ENCODE peak calls at places on chromosomes 5 and 9, in six cellular contexts. J is upper lobe of left lung, C is body of pancreas, P is heart left ventricle, U is transverse colon, Q is esophagus squamous epithelium. X is an unnamed sample.

GRCh38 chr5:52870448-52870847 is 82.7 kb downstream of the ITGA1 start:
- DNase-seq in P (peak), Q (no peak), C (no peak), J (no peak), U (no peak), X (no peak)

GRCh38 chr9:93645149-93645889 is 68.9 kb downstream of the PHF2 start:
- DNase-seq in C (no peak), P (no peak), J (peak), U (peak), Q (no peak), X (no peak)

GRCh38 chr5:6819521-6819920 is 106.3 kb downstream of the TENT4A start:
- DNase-seq in J (no peak), Q (no peak), P (no peak), C (no peak), U (no peak), X (no peak)

GRCh38 chr9:4375424-4376195 is 75.7 kb upstream of the GLIS3 start:
- DNase-seq in U (no peak), J (no peak), Q (no peak), C (no peak), P (no peak), X (no peak)

GRCh38 chr9:136728548-136729123 is 14.1 kb downstream of the LCN10 start:
- DNase-seq in P (no peak), J (peak), U (peak), Q (no peak), C (peak), X (no peak)

GRCh38 chr5:102681403-102681983 is 73.6 kb upstream of the PAM start:
- DNase-seq in U (peak), Q (no peak), J (no peak), C (peak), P (peak), X (no peak)

GRCh38 chr5:81003987-81004386 is 43.8 kb downstream of the RASGRF2 start:
- DNase-seq in Q (no peak), C (no peak), J (no peak), P (no peak), U (no peak), X (no peak)

GRCh38 chr9:92455217-92455616 is 27.1 kb downstream of the ASPN start:
- DNase-seq in U (no peak), J (no peak), P (no peak), C (no peak), Q (no peak), X (no peak)

GRCh38 chr9:101333490-101333889 is 51.3 kb downstream of the BAAT start:
- DNase-seq in J (no peak), C (no peak), U (no peak), P (no peak), Q (no peak), X (no peak)

GRCh38 chr5:107673106-107673367 is 2.3 kb upstream of the EFNA5 start:
- DNase-seq in J (no peak), P (no peak), U (no peak), C (no peak), Q (no peak), X (no peak)

GRCh38 chr9:89428901-89429890 is 68.7 kb downstream of the SEMA4D start:
- DNase-seq in U (peak), C (no peak), J (no peak), P (no peak), Q (no peak), X (no peak)

GRCh38 chr9:116359958-116360357 is 206.4 kb downstream of the PAPPA start:
- DNase-seq in U (no peak), Q (no peak), P (no peak), J (no peak), C (no peak), X (no peak)

GRCh38 chr5:151585970-151586369 is 5.2 kb downstream of the FAT2 start:
- DNase-seq in Q (no peak), P (peak), J (no peak), U (no peak), C (no peak), X (no peak)

GRCh38 chr9:78606011-78606410 is 309.1 kb downstream of the PSAT1 start:
- DNase-seq in C (no peak), U (no peak), J (no peak), Q (no peak), P (no peak), X (no peak)

GRCh38 chr9:135516132-135516860 is 4.9 kb upstream of the LCN1 start:
- DNase-seq in U (no peak), J (peak), C (no peak), P (no peak), Q (no peak), X (no peak)

GRCh38 chr5:36701085-36701691 is 94.8 kb downstream of the SLC1A3 start:
- DNase-seq in P (peak), Q (no peak), U (no peak), C (no peak), J (no peak), X (no peak)

GRCh38 chr5:6920628-6921256 is 207.5 kb downstream of the TENT4A start:
- DNase-seq in U (no peak), C (no peak), P (no peak), Q (no peak), J (no peak), X (no peak)

GRCh38 chr5:78984020-78984610 is 995 bp downstream of the ARSB start:
- DNase-seq in C (no peak), Q (no peak), J (no peak), P (no peak), U (no peak), X (no peak)

GRCh38 chr5:80492741-80493140 is 4.8 kb downstream of the FAM151B start:
- DNase-seq in Q (no peak), P (no peak), U (no peak), C (no peak), J (no peak), X (no peak)

GRCh38 chr5:139633295-139634027 is 14.7 kb upstream of the CXXC5 start:
- DNase-seq in Q (no peak), P (peak), U (peak), J (no peak), C (peak), X (no peak)

GRCh38 chr5:96133337-96134094 is 171.9 kb upstream of the ELL2 start:
- DNase-seq in C (no peak), Q (no peak), J (no peak), P (no peak), U (no peak), X (no peak)

GRCh38 chr5:151773979-151774378 is 2.2 kb downstream of the G3BP1 start:
- DNase-seq in P (no peak), Q (no peak), U (no peak), J (no peak), C (no peak), X (no peak)

GRCh38 chr9:36327903-36328302 is 69.7 kb upstream of the GNE start:
- DNase-seq in U (no peak), Q (no peak), C (no peak), P (no peak), J (no peak), X (no peak)

GRCh38 chr9:87067426-87067825 is 120.1 kb upstream of the GAS1 start:
- DNase-seq in Q (no peak), P (no peak), C (no peak), U (no peak), J (no peak), X (no peak)

GRCh38 chr5:96141749-96142148 is 180.1 kb upstream of the ELL2 start:
- DNase-seq in C (no peak), Q (no peak), P (no peak), J (no peak), U (no peak), X (no peak)

GRCh38 chr9:99998266-99998665 is 91.8 kb downstream of the STX17 start:
- DNase-seq in Q (no peak), P (no peak), C (no peak), U (no peak), J (peak), X (no peak)

GRCh38 chr9:19988281-19988680 is 199.4 kb upstream of the SLC24A2 start:
- DNase-seq in U (no peak), P (no peak), Q (no peak), J (no peak), C (no peak), X (no peak)

GRCh38 chr9:136823136-136824046 is 15.6 kb downstream of the RABL6 start:
- DNase-seq in C (peak), Q (no peak), P (no peak), U (no peak), J (peak), X (no peak)

GRCh38 chr5:14665110-14665822 is 748 bp downstream of the OTULIN start:
- DNase-seq in U (peak), Q (no peak), J (peak), C (peak), P (peak), X (no peak)

GRCh38 chr5:98836175-98836574 is 62.7 kb downstream of the RGMB start:
- DNase-seq in C (no peak), U (no peak), P (no peak), Q (no peak), J (no peak), X (no peak)

GRCh38 chr9:24296124-24296523 is 249.6 kb downstream of the IZUMO3 start:
- DNase-seq in Q (no peak), P (no peak), U (no peak), J (no peak), C (no peak), X (no peak)

GRCh38 chr5:113081881-113082546 is 105.4 kb downstream of the DCP2 start:
- DNase-seq in J (no peak), C (no peak), Q (no peak), P (no peak), U (no peak), X (no peak)

GRCh38 chr9:114516913-114517312 is 11.6 kb upstream of the WHRN start:
- DNase-seq in P (no peak), Q (no peak), U (no peak), J (no peak), C (no peak), X (no peak)

GRCh38 chr5:159452480-159453167 is 122.3 kb upstream of the IL12B start:
- DNase-seq in P (no peak), U (no peak), C (no peak), J (no peak), Q (no peak), X (no peak)

GRCh38 chr5:159449925-159450324 is 119.6 kb upstream of the IL12B start:
- DNase-seq in Q (no peak), P (no peak), C (no peak), J (no peak), U (no peak), X (no peak)

GRCh38 chr5:159450417-159450816 is 120.1 kb upstream of the IL12B start:
- DNase-seq in Q (no peak), C (no peak), P (no peak), U (no peak), J (no peak), X (no peak)

GRCh38 chr5:159451197-159452052 is 121.1 kb upstream of the IL12B start:
- DNase-seq in U (no peak), Q (no peak), P (peak), J (no peak), C (peak), X (no peak)

DNA sequence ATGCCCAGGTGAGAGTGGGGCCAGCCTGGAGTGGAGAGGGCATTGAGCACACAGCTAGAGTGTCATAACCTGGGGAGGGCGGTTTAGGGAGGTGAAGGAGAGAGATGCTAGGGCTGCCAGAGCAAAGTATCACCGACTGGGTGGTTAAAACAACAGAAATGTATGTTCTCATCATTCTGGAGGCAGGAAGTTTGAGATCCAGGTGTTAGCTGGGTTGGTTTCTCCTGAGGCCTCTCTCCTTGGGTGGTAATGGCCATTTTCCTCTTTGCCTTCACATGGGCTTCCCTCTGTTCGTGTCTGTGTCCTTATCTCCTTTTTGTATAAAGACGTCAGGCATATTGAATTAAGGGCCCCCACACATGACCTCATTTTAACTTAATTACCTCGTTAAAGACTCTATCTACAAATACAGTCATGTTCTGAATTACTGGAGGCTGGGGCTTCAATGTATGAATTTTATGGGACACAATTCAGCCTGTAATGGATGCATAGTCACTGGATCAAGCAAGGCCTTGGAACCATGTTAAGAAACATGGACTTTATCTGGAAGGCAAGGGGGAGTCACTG is 118.6 kb upstream of the IL12B start:
- DNase-seq in Q (no peak), U (no peak), P (no peak), C (no peak), J (no peak), X (no peak)
- TF ChIP-seq CTCF in Q (no peak), U (no peak), P (no peak), C (no peak), J (no peak), X (no peak)

DNA sequence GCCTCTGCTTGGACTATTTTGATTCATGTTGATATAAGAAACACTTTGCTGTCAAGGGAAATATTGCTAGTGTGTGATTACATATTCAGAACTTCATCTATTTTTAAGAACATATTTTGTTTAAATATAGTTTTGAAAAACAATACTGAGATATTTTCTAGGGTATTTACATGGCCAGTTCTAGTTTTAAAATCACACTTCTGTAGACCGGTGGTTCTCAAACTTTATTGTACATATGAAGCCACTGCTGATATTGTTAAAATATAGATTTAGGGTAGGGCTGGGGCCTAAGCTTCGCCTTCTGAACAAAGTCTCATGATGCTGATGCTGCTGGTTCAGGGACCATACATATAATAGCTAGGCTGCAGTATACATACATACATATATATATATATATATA is 1000.0 kb downstream of the PTPRD start:
- DNase-seq in C (no peak), Q (no peak), P (no peak), J (no peak), U (no peak), X (no peak)
- TF ChIP-seq POLR2A in C (no peak), Q (no peak), P (no peak), J (no peak), U (no peak), X (no peak)

GRCh38 chr5:163459888-163460561 is at the start of gene NUDCD2:
- DNase-seq in J (peak), C (peak), P (peak), U (peak), Q (peak), X (peak)
- TF ChIP-seq CTCF in J (no peak), C (peak), P (peak), U (peak), Q (no peak), X (no peak)

DNA sequence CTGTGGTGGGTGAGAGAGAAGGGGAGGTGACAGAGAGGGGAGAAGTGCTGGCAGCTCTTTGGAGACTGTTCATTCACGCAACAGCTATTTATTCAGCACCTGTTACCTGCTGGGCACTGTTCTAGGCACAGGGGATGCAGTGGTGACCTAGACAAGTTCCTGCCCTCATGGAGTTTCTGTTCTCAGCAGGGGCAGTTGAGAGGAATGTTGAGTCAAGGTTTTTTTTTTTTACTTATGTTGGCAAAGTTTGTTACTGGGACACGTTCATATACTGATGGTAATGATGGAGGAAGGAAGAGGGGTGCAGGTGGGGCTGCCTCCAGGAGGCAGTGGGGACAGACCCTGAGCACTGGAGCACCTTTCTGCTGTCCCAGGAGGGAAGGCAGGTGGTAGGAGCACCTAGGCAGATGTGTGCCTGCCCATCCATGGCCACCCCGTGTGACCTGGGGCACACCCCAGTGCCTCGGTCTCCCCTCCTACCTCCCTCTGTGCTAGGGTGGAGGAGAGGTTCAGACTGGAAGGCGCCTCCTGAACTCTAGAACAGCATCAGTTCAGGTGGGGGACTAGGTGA is 49.4 kb upstream of the SLC25A51 start:
- DNase-seq in U (no peak), C (no peak), J (no peak), P (no peak), Q (no peak), X (no peak)
- TF ChIP-seq POLR2A in U (no peak), C (no peak), J (no peak), P (no peak), Q (no peak), X (no peak)

DNA sequence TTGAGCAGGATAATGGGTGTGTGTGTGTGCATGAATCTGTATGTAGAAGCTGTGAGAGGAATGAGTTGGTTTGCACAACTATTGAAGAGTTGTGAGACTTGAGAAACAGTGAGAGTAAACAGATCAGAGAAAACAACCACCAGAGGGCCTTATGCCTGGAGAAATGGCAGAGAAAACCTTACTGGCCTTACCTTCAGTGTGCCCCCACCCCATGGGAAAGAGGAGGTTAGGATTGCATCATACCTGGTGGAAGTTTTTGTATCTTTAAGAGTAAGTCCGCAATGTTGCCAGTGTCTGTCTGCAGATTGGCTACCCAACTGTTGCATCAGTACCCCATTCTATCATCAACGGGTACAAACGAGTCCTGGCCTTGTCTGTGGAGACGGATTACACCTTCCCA is 1909.4 kb upstream of the WWC1 start:
- DNase-seq in Q (no peak), P (no peak), U (no peak), J (no peak), C (no peak), X (no peak)
- TF ChIP-seq CTCF in Q (no peak), P (no peak), U (no peak), J (no peak), C (no peak), X (no peak)

DNA sequence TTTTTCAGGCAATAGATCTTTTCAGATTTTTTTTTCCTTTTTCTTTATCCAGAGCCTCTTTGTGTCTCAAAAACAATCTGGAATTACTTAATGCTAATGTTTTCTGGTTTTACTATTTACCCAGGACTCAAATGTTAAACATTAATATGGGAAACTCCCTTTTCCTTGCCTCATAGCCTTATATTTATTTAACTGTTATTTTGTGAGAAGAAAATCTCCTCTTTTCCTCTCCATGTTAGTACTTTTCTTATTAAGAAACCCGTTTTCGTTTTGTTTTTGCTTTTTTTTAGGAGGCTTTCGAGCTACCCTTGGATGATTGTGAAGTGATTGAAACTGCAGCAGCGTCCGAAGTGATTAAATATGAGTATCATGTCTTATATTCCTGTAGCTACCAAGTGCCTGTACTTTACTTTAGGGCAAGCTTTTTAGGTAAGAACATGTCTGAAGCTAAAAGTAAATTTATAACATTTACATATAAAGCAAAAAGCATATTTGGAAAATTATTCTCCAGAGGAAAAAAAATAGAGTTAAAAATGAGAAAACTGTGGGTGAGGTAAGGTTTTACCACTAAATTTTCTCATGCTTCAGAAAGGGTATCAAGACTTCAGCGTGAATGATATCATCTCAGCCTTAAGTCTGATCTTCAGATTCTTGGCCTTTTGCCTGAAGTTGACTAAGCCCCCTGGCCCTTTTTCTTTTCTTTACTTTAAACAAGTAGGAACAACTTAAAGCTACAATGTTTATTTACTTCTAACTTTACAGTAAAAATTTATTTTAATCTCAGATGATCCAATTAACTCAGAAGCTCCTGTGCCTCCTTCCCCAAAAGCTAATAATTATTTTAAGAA is 113.8 kb downstream of the RPS23 start:
- DNase-seq in P (no peak), C (no peak), J (no peak), Q (no peak), U (no peak), X (no peak)
- TF ChIP-seq POLR2A in P (no peak), C (no peak), J (no peak), Q (no peak), U (no peak), X (no peak)

GRCh38 chr9:133999866-134000265 is 7.7 kb upstream of the VAV2 start:
- DNase-seq in Q (no peak), C (no peak), J (no peak), U (no peak), P (no peak), X (no peak)
- TF ChIP-seq CTCF in Q (no peak), C (no peak), J (no peak), U (no peak), P (no peak), X (no peak)

DNA sequence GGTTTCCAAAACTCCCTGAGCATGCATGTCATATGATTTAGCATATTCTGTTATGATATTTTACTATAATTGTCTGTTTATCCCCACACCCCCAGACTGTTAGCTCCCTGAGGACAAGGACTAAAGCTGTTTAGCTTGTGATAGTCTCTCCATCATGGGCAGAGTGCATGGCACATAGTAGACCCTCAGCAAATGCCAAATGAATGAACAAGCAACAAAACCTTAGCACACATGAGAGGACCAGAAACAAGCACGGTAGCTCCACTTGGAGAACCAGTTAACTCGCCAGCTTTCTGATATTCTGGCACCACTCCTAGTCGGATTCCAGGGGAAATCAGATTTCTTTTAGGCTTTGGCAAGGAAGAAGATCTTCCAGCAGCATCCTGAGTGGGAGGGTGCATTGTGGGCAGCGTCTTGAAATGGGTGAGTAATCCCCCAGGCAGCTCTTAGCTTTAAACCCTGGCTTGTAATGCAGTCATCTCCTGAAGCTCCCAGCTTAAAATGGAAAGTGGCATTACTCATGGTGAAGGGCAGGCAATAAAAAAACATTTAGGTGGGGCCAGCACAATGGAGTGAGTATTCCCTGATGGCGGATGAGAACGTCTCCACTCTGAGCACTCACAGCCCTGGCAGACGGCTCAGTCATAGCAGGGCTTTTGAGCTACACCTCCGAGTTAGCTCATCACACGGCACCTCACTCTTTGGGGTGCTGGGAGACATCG is 41.1 kb downstream of the FGF1 start:
- DNase-seq in J (no peak), C (no peak), P (no peak), Q (no peak), U (peak), X (no peak)
- TF ChIP-seq POLR2A in J (no peak), C (no peak), P (no peak), Q (no peak), U (no peak), X (no peak)